ENCODE peak calls at places on chromosome 4, in four cellular contexts. One of them, this sample, is unnamed.

GRCh38 chr4:186726440-186727148 is 2.9 kb upstream of the FAT1 start:
- DNase-seq in fibroblast of villous mesenchyme: peak; percentile 83
- DNase-seq in fibroblast of lung: peak; percentile 79
- DNase-seq in lower leg skin: peak; percentile 41
- DNase-seq in this sample: peak; percentile 90

GRCh38 chr4:122842392-122842791 is 15.8 kb downstream of the FGF2 start:
- DNase-seq in fibroblast of villous mesenchyme: no peak
- DNase-seq in fibroblast of lung: no peak
- DNase-seq in lower leg skin: no peak
- DNase-seq in this sample: no peak

GRCh38 chr4:184977747-184978146 is 40.5 kb upstream of the HELT start:
- DNase-seq in fibroblast of villous mesenchyme: no peak
- DNase-seq in fibroblast of lung: no peak
- DNase-seq in lower leg skin: no peak
- DNase-seq in this sample: no peak

GRCh38 chr4:181595711-181596110 is 647.5 kb upstream of the TENM3 start:
- DNase-seq in fibroblast of villous mesenchyme: no peak
- DNase-seq in fibroblast of lung: no peak
- DNase-seq in lower leg skin: no peak
- DNase-seq in this sample: no peak

GRCh38 chr4:2362286-2363055 is 56.0 kb downstream of the ZFYVE28 start:
- DNase-seq in fibroblast of villous mesenchyme: no peak
- DNase-seq in fibroblast of lung: no peak
- DNase-seq in lower leg skin: no peak
- DNase-seq in this sample: no peak

GRCh38 chr4:38859501-38859900 is 2.9 kb upstream of the TLR6 start:
- DNase-seq in fibroblast of villous mesenchyme: no peak
- DNase-seq in fibroblast of lung: no peak
- DNase-seq in lower leg skin: no peak
- DNase-seq in this sample: no peak

GRCh38 chr4:166014411-166014810 is 141.4 kb downstream of the TLL1 start:
- DNase-seq in fibroblast of villous mesenchyme: no peak
- DNase-seq in fibroblast of lung: no peak
- DNase-seq in lower leg skin: no peak
- DNase-seq in this sample: no peak

GRCh38 chr4:111943796-111944203 is 201.5 kb upstream of the FAM241A start:
- DNase-seq in fibroblast of villous mesenchyme: peak; percentile 42
- DNase-seq in fibroblast of lung: peak; percentile 40
- DNase-seq in lower leg skin: no peak
- DNase-seq in this sample: no peak

GRCh38 chr4:40811886-40812857 is 62.4 kb downstream of the NSUN7 start:
- DNase-seq in fibroblast of villous mesenchyme: peak; percentile 44
- DNase-seq in fibroblast of lung: peak; percentile 32
- DNase-seq in lower leg skin: no peak
- DNase-seq in this sample: no peak

GRCh38 chr4:140291259-140291658 is 82.2 kb upstream of the SCOC start:
- DNase-seq in fibroblast of villous mesenchyme: no peak
- DNase-seq in fibroblast of lung: peak; percentile 32
- DNase-seq in lower leg skin: no peak
- DNase-seq in this sample: no peak

GRCh38 chr4:176189891-176190795 is 5.2 kb downstream of the SPATA4 start:
- DNase-seq in fibroblast of villous mesenchyme: no peak
- DNase-seq in fibroblast of lung: no peak
- DNase-seq in lower leg skin: no peak
- DNase-seq in this sample: no peak

GRCh38 chr4:70778888-70779422 is 57.2 kb downstream of the RUFY3 start:
- DNase-seq in fibroblast of villous mesenchyme: peak; percentile 100
- DNase-seq in fibroblast of lung: peak; percentile 87
- DNase-seq in lower leg skin: no peak
- DNase-seq in this sample: no peak

GRCh38 chr4:144754562-144755410 is 108.8 kb downstream of the HHIP start:
- DNase-seq in fibroblast of villous mesenchyme: peak; percentile 35
- DNase-seq in fibroblast of lung: peak; percentile 58
- DNase-seq in lower leg skin: no peak
- DNase-seq in this sample: no peak

GRCh38 chr4:82431026-82431745 is 796 bp downstream of the ENOPH1 start:
- DNase-seq in fibroblast of villous mesenchyme: no peak
- DNase-seq in fibroblast of lung: no peak
- DNase-seq in lower leg skin: no peak
- DNase-seq in this sample: no peak

GRCh38 chr4:76881375-76881774 is 16.6 kb downstream of the SOWAHB start:
- DNase-seq in fibroblast of villous mesenchyme: no peak
- DNase-seq in fibroblast of lung: no peak
- DNase-seq in lower leg skin: no peak
- DNase-seq in this sample: no peak

GRCh38 chr4:182939680-182940079 is 22.5 kb upstream of the DCTD start:
- DNase-seq in fibroblast of villous mesenchyme: no peak
- DNase-seq in fibroblast of lung: no peak
- DNase-seq in lower leg skin: no peak
- DNase-seq in this sample: no peak

GRCh38 chr4:109298279-109299010 is 4.0 kb downstream of the COL25A1 start:
- DNase-seq in fibroblast of villous mesenchyme: peak; percentile 4
- DNase-seq in fibroblast of lung: peak; percentile 11
- DNase-seq in lower leg skin: no peak
- DNase-seq in this sample: no peak
- TF ChIP-seq CTCF in fibroblast of villous mesenchyme: peak; percentile 62
- TF ChIP-seq CTCF in fibroblast of lung: no peak
- TF ChIP-seq CTCF in lower leg skin: no peak
- TF ChIP-seq CTCF in this sample: peak; percentile 77

DNA sequence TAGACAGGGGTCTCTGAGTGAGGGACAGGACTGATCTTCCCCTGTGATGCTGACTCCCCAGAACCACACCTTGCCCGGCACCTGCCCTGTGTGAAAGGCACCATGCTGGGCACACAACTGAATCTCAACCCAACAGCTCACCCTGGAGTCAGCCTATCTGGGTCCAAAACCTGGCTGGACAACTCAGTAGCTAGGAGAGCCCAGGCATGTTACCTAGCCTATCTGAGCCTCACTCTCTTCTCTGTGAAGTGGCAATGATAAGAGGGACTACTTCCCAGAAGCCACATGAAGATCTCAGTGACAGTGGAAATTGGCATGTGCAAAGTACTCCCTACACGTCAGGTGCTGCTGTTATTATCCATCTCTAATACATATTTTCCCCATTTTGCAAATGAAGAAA is 44.8 kb upstream of the PPP2R2C start:
- DNase-seq in fibroblast of villous mesenchyme: no peak
- DNase-seq in fibroblast of lung: no peak
- DNase-seq in lower leg skin: no peak
- DNase-seq in this sample: no peak
- TF ChIP-seq CTCF in fibroblast of villous mesenchyme: no peak
- TF ChIP-seq CTCF in fibroblast of lung: no peak
- TF ChIP-seq CTCF in lower leg skin: no peak
- TF ChIP-seq CTCF in this sample: no peak

DNA sequence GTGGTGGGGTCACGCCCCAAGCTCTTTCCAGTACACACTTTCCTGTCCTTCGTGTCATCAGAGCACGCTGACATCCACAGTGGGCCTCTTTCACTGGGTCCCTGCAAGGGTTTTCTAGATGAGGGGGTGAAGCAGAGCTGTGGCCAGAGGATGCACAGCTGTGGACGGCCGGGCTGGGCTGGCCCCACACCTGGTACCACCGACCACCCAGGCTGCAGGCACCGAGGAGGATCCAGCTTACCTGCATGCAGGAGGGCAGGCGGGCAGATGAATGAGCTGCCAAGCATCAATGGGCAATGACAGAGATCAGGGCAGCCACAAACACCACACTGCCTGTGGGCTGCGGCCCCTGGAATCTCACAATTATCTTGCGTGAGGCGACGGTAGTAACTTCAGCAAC is 9.5 kb upstream of the GRPEL1 start:
- DNase-seq in fibroblast of villous mesenchyme: no peak
- DNase-seq in fibroblast of lung: no peak
- DNase-seq in lower leg skin: no peak
- DNase-seq in this sample: no peak
- TF ChIP-seq CTCF in fibroblast of villous mesenchyme: no peak
- TF ChIP-seq CTCF in fibroblast of lung: no peak
- TF ChIP-seq CTCF in lower leg skin: no peak
- TF ChIP-seq CTCF in this sample: no peak

GRCh38 chr4:22241415-22241814 is 274.5 kb downstream of the ADGRA3 start:
- DNase-seq in fibroblast of villous mesenchyme: no peak
- DNase-seq in fibroblast of lung: no peak
- DNase-seq in lower leg skin: no peak
- DNase-seq in this sample: no peak
- TF ChIP-seq CTCF in fibroblast of villous mesenchyme: no peak
- TF ChIP-seq CTCF in fibroblast of lung: no peak
- TF ChIP-seq CTCF in lower leg skin: no peak
- TF ChIP-seq CTCF in this sample: no peak

GRCh38 chr4:113292371-113293042 is 243.1 kb downstream of the ANK2 start:
- DNase-seq in fibroblast of villous mesenchyme: peak; percentile 79
- DNase-seq in fibroblast of lung: peak; percentile 85
- DNase-seq in lower leg skin: no peak
- DNase-seq in this sample: no peak

GRCh38 chr4:113293673-113294072 is 244.2 kb downstream of the ANK2 start:
- DNase-seq in fibroblast of villous mesenchyme: no peak
- DNase-seq in fibroblast of lung: no peak
- DNase-seq in lower leg skin: no peak
- DNase-seq in this sample: no peak

GRCh38 chr4:113293043-113293560 is 243.6 kb downstream of the ANK2 start:
- DNase-seq in fibroblast of villous mesenchyme: peak; percentile 56
- DNase-seq in fibroblast of lung: peak; percentile 86
- DNase-seq in lower leg skin: no peak
- DNase-seq in this sample: no peak

GRCh38 chr4:113290666-113291065 is 241.2 kb downstream of the ANK2 start:
- DNase-seq in fibroblast of villous mesenchyme: no peak
- DNase-seq in fibroblast of lung: no peak
- DNase-seq in lower leg skin: no peak
- DNase-seq in this sample: no peak

DNA sequence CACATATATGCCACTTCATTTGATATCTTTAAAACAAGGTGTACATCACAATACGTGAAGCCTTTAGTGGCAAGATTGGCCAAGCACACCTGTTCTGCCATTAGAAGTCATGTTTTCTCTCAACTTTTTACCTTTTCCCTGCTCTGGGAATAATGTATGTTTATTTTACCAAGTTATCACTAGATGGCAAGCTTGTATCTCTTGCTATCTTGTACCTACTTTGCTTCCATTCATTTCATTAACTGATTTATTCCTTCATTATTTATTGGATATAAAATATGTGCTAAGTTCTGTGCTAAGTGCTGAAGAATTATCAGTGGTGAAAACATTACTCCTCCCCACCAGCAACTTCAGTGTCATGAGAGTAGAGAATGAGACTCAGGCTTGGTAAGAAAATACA is 245.5 kb downstream of the ANK2 start:
- DNase-seq in fibroblast of villous mesenchyme: no peak
- DNase-seq in fibroblast of lung: no peak
- DNase-seq in lower leg skin: no peak
- DNase-seq in this sample: no peak
- TF ChIP-seq CTCF in fibroblast of villous mesenchyme: no peak
- TF ChIP-seq CTCF in fibroblast of lung: no peak
- TF ChIP-seq CTCF in lower leg skin: no peak
- TF ChIP-seq CTCF in this sample: no peak

GRCh38 chr4:142656178-142656577 is 189.9 kb downstream of the INPP4B start:
- DNase-seq in fibroblast of villous mesenchyme: peak; percentile 17
- DNase-seq in fibroblast of lung: peak; percentile 30
- DNase-seq in lower leg skin: no peak
- DNase-seq in this sample: no peak

GRCh38 chr4:142663828-142664227 is 182.3 kb downstream of the INPP4B start:
- DNase-seq in fibroblast of villous mesenchyme: no peak
- DNase-seq in fibroblast of lung: no peak
- DNase-seq in lower leg skin: no peak
- DNase-seq in this sample: no peak

GRCh38 chr4:142660728-142661127 is 185.4 kb downstream of the INPP4B start:
- DNase-seq in fibroblast of villous mesenchyme: no peak
- DNase-seq in fibroblast of lung: no peak
- DNase-seq in lower leg skin: no peak
- DNase-seq in this sample: no peak
- TF ChIP-seq CTCF in fibroblast of villous mesenchyme: no peak
- TF ChIP-seq CTCF in fibroblast of lung: no peak
- TF ChIP-seq CTCF in lower leg skin: no peak
- TF ChIP-seq CTCF in this sample: peak; percentile 28

DNA sequence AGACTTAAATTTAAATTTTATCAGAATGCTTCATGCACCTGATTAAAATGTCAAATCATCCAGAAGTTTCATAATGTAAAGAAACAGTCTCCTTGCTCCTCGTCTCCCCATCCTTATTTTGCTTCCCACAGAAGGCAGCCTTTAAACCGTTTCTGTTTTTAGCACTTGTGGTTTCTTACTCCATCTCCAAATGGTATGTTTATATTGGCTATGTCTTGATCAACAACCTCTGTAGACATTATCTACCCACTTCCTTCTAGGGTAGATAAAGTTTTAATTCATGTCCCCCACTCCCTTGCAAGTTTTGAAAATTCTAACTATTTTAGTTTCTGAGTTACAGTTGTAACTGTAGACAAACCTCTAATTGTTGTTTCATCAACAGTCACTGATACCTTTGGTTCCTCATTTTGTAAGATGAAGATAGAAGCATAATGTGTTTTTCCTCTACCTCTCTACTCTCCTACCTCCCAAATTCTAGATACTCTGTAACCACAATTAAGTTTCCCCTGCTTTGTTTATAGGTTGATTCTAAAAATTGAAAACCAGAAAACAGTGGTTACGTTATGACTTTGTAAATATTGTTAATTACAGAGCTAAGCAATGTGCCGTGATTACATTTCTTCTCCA is 291.7 kb upstream of the GATB start:
- DNase-seq in fibroblast of villous mesenchyme: peak; percentile 58
- DNase-seq in fibroblast of lung: peak; percentile 23
- DNase-seq in lower leg skin: no peak
- DNase-seq in this sample: no peak
- TF ChIP-seq CTCF in fibroblast of villous mesenchyme: no peak
- TF ChIP-seq CTCF in fibroblast of lung: no peak
- TF ChIP-seq CTCF in lower leg skin: no peak
- TF ChIP-seq CTCF in this sample: no peak

GRCh38 chr4:164748375-164748774 is 5.6 kb upstream of the SMIM31 start:
- DNase-seq in fibroblast of villous mesenchyme: peak; percentile 31
- DNase-seq in fibroblast of lung: peak; percentile 44
- DNase-seq in lower leg skin: no peak
- DNase-seq in this sample: no peak
- TF ChIP-seq CTCF in fibroblast of villous mesenchyme: peak; percentile 38
- TF ChIP-seq CTCF in fibroblast of lung: no peak
- TF ChIP-seq CTCF in lower leg skin: no peak
- TF ChIP-seq CTCF in this sample: peak; percentile 81

GRCh38 chr4:36000941-36001557 is 243.3 kb downstream of the ARAP2 start:
- DNase-seq in fibroblast of villous mesenchyme: no peak
- DNase-seq in fibroblast of lung: no peak
- DNase-seq in lower leg skin: no peak
- DNase-seq in this sample: no peak
- TF ChIP-seq CTCF in fibroblast of villous mesenchyme: no peak
- TF ChIP-seq CTCF in fibroblast of lung: no peak
- TF ChIP-seq CTCF in lower leg skin: no peak
- TF ChIP-seq CTCF in this sample: no peak